ENCODE peak calls at places on chromosomes 7 and 10, in ten cellular contexts. S is osteocyte, H is neural crest cell, O is tibial nerve, P is WTC11, B is epithelial cell of esophagus, I is A673, C is gastrocnemius medialis, J is nephron progenitor cell, K is thoracic aorta. A is an unnamed sample.

GRCh38 chr10:12690525-12691139 is 310.9 kb downstream of the CCDC3 start:
- DNase-seq in I (no peak), C (no peak), K (no peak), S (no peak), J (no peak), B (no peak), H (no peak), P (no peak), O (no peak), A (no peak)

GRCh38 chr7:92880212-92881090 is 44.1 kb upstream of the CDK6 start:
- DNase-seq in P (peak), S (no peak), H (no peak), B (peak), I (peak), K (no peak), C (no peak), J (no peak), O (no peak), A (no peak)

GRCh38 chr7:70598976-70599375 is 533.0 kb upstream of the GALNT17 start:
- DNase-seq in S (no peak), H (no peak), O (no peak), K (no peak), I (no peak), P (no peak), C (no peak), B (peak), J (no peak), A (no peak)

GRCh38 chr10:6766480-6766879 is 186.4 kb upstream of the PRKCQ start:
- DNase-seq in S (no peak), B (no peak), I (no peak), P (no peak), K (no peak), O (no peak), C (no peak), J (no peak), H (no peak), A (no peak)

GRCh38 chr10:110129490-110129889 is 77.9 kb upstream of the MXI1 start:
- DNase-seq in C (no peak), P (no peak), B (no peak), J (no peak), H (no peak), I (no peak), K (no peak), S (no peak), O (no peak), A (no peak)

GRCh38 chr7:50584386-50584785 is 19.2 kb upstream of the DDC start:
- DNase-seq in K (no peak), J (no peak), I (no peak), C (no peak), P (no peak), H (no peak), S (peak), B (no peak), O (no peak), A (no peak)

GRCh38 chr7:135858379-135858778 is 109.8 kb upstream of the FAM180A start:
- DNase-seq in B (no peak), I (no peak), O (no peak), J (no peak), H (no peak), K (no peak), S (no peak), C (no peak), P (no peak), A (no peak)

GRCh38 chr10:11189581-11190376 is 172.1 kb downstream of the CELF2 start:
- DNase-seq in B (no peak), C (no peak), K (no peak), P (no peak), I (no peak), O (no peak), J (no peak), S (no peak), H (no peak), A (no peak)

GRCh38 chr10:131931981-131932380 is 31.2 kb downstream of the PPP2R2D start:
- DNase-seq in I (no peak), H (no peak), C (no peak), P (no peak), K (no peak), O (no peak), S (no peak), B (no peak), J (no peak), A (no peak)

GRCh38 chr10:100442548-100442947 is 20.3 kb upstream of the WNT8B start:
- DNase-seq in I (no peak), J (no peak), S (no peak), H (no peak), O (no peak), K (no peak), B (peak), P (no peak), C (no peak), A (no peak)

GRCh38 chr10:34584164-34584563 is 230.9 kb downstream of the PARD3 start:
- DNase-seq in P (no peak), O (no peak), B (peak), S (no peak), J (no peak), I (peak), K (no peak), H (no peak), C (no peak), A (no peak)

GRCh38 chr10:21506351-21506750 is 19.1 kb downstream of the SKIDA1 start:
- DNase-seq in B (no peak), C (no peak), H (no peak), J (no peak), P (no peak), S (peak), O (no peak), K (no peak), I (no peak), A (no peak)

GRCh38 chr7:142383826-142384507 is 126.1 kb upstream of the PRSS58 start:
- DNase-seq in I (no peak), O (no peak), K (no peak), P (no peak), H (no peak), J (no peak), C (no peak), B (no peak), S (no peak), A (no peak)

GRCh38 chr7:2099036-2099957 is 133.4 kb downstream of the MAD1L1 start:
- DNase-seq in K (no peak), S (no peak), J (no peak), I (no peak), C (no peak), H (no peak), B (no peak), O (no peak), P (no peak), A (no peak)

GRCh38 chr10:32061440-32061839 is 5.2 kb upstream of the KIF5B start:
- DNase-seq in S (no peak), C (no peak), K (no peak), H (no peak), I (peak), P (no peak), B (peak), O (no peak), J (no peak), A (no peak)

GRCh38 chr10:32060372-32060771 is 4.1 kb upstream of the KIF5B start:
- DNase-seq in S (no peak), J (no peak), H (no peak), I (no peak), K (no peak), B (no peak), C (no peak), P (no peak), O (no peak), A (no peak)

GRCh38 chr10:32057041-32057372 is 782 bp upstream of the KIF5B start:
- DNase-seq in S (no peak), C (no peak), I (no peak), B (no peak), H (no peak), O (no peak), J (no peak), P (no peak), K (no peak), A (no peak)

GRCh38 chr10:32056136-32057040 is at the start of gene KIF5B:
- DNase-seq in P (peak), K (peak), I (peak), S (peak), J (peak), O (peak), C (peak), H (peak), B (peak), A (peak)

GRCh38 chr10:32059472-32059871 is 3.2 kb upstream of the KIF5B start:
- DNase-seq in B (no peak), K (no peak), J (no peak), O (no peak), C (no peak), S (no peak), P (no peak), I (no peak), H (no peak), A (no peak)
- TF ChIP-seq CTCF in B (no peak), K (no peak), J (no peak), O (no peak), C (no peak), S (no peak), P (no peak), I (no peak), H (no peak), A (no peak)

DNA sequence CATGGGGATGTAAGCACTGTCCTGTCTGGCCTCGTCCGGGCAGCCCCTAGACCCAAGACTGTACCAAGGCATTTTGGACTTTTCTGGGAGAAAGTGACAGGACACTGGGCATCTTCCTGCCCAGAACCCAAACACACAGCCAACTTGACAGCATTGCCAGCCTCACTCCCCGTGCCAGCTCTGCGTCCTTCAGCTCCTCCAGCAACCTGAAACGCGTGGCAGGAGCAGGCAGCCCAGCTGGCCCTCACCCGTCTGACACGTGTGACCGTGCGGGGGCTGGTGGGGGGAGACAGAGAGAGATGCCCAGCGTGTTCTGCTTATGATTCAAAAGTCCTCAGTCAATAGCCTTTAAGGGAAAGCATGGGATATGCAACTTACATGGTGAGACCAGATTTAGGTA is 50.3 kb upstream of the SLC29A3 start:
- DNase-seq in P (no peak), B (no peak), S (no peak), K (no peak), I (no peak), H (no peak), C (peak), J (no peak), O (no peak), A (no peak)
- TF ChIP-seq CTCF in P (no peak), B (no peak), S (no peak), K (no peak), I (no peak), H (peak), C (no peak), J (no peak), O (peak), A (no peak)

DNA sequence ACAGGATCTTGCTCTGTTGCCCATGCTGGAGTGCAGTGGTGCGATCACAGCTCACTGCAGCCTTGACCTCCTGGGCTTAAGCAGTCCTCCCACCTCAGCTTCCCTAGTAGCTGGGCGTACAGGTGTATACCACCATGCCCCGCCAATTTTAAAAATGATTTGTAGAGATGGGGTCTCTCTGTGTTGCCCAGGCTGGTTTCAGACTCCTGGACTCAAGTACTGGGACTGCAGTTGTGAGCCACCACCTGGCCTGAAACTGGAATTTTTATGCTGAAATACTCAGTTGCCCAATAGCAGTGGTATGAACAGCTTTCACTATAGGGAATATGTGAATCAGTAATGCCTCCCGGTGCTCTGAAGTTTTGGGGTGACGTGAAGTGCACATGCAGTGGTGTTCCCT is 7.6 kb downstream of the ZRANB1 start:
- DNase-seq in H (no peak), C (no peak), P (no peak), J (no peak), S (no peak), O (no peak), K (no peak), B (peak), I (no peak), A (no peak)
- TF ChIP-seq CTCF in H (no peak), C (no peak), P (no peak), J (no peak), S (no peak), O (no peak), K (no peak), B (no peak), I (no peak), A (no peak)

GRCh38 chr10:29916669-29917068 is 142.7 kb downstream of the JCAD start:
- DNase-seq in J (no peak), C (no peak), K (no peak), S (no peak), O (no peak), B (no peak), H (no peak), I (no peak), P (no peak), A (no peak)
- TF ChIP-seq CTCF in J (no peak), C (no peak), K (no peak), S (no peak), O (no peak), B (no peak), H (no peak), I (no peak), P (no peak), A (no peak)

DNA sequence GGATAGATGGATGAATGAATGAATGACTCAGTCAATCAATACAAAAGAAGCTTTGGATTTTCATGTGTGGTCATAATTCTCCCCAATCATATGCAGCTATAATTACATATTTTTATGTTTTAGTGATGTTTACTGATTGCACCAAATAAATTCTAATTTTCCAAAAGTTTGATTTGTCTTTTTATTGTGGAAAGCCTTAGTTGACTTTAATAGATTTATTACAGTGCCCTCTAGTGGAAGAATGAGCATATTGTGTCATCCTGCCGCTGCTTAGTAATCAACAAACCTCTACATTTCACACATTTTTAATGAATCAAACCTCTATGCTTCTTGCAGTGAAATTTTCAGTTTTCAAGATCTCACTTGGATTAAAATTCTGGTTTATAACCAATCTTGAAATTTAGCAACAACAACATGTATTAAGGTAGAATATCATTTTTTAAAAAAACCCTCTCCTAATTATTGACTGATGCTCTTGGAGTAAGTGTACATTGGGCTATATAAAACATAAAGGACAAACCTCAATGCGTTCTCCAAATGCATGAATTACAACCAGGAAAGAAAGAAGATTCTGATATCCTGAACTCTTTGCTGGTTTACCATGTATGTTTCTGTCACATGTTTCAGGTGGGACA is 55.6 kb upstream of the PNLIP start:
- DNase-seq in P (no peak), J (no peak), B (peak), I (peak), K (no peak), S (no peak), C (no peak), H (no peak), O (no peak), A (no peak)
- TF ChIP-seq CTCF in P (peak), J (peak), B (peak), I (peak), K (no peak), S (peak), C (no peak), H (peak), O (peak), A (peak)

DNA sequence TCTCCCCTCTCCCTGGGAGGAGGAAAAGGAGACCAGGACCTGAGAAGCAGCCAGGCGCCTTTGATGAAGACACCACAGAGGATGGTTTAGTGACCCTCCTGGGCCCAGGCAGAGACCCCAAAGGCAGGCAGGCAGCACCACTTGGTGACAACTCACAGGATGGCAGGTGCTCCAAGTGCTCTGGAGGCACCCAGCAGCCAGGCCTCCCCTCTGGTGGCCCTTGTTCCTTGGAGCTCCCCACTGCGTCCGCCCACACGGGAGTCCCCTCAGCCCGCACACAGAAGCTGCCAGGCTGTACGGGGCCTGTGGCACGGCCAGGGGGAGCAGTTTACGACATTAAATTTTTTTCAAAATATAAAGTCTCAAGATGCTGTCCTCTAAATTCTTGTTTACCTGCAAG is 607.1 kb upstream of the FOXK1 start:
- DNase-seq in O (no peak), K (no peak), P (no peak), H (no peak), B (no peak), S (peak), C (no peak), J (no peak), I (no peak), A (no peak)
- TF ChIP-seq CTCF in O (no peak), K (no peak), P (no peak), H (no peak), B (no peak), S (no peak), C (no peak), J (no peak), I (no peak), A (no peak)

GRCh38 chr10:78260675-78261074 is 227.0 kb downstream of the RPS24 start:
- DNase-seq in H (no peak), O (no peak), B (no peak), S (no peak), J (no peak), C (no peak), P (no peak), I (no peak), K (no peak), A (no peak)
- TF ChIP-seq CTCF in H (no peak), O (no peak), B (no peak), S (no peak), J (no peak), C (no peak), P (no peak), I (no peak), K (no peak), A (no peak)